ENCODE peak calls at places on chromosomes 2 and 18, in eight cellular contexts. I is GM13976, B is GM23338, T is HFFc6, C is B cell, A is A673, D is uterus, Q is ascending aorta. F is an unnamed sample.

GRCh38 chr18:46466236-46467160 is 190.5 kb downstream of the LOXHD1 start:
- DNase-seq in I (no peak), B (no peak), T (no peak), C (no peak), A (peak), D (no peak), Q (no peak), F (no peak)

GRCh38 chr2:714005-714741 is 37.0 kb upstream of the TMEM18 start:
- DNase-seq in I (peak), B (peak), T (peak), C (peak), A (peak), D (no peak), Q (no peak), F (peak)

GRCh38 chr2:102391530-102391929 is 31.4 kb upstream of the IL18RAP start:
- DNase-seq in I (no peak), B (no peak), T (no peak), C (no peak), A (no peak), D (no peak), Q (no peak), F (no peak)

GRCh38 chr2:86646329-86646728 is 22.7 kb upstream of the RNF103 start:
- DNase-seq in I (no peak), B (no peak), T (no peak), C (no peak), A (no peak), D (no peak), Q (no peak), F (no peak)

GRCh38 chr2:229456091-229456490 is 185.0 kb upstream of the PID1 start:
- DNase-seq in I (no peak), B (no peak), T (no peak), C (no peak), A (no peak), D (no peak), Q (no peak), F (no peak)

GRCh38 chr2:48218169-48218568 is 311.8 kb upstream of the STON1 start:
- DNase-seq in I (no peak), B (no peak), T (no peak), C (no peak), A (no peak), D (no peak), Q (no peak), F (no peak)

GRCh38 chr18:30971338-30971956 is 71.1 kb downstream of the DSC3 start:
- DNase-seq in I (peak), B (peak), T (peak), C (no peak), A (peak), D (no peak), Q (no peak), F (no peak)

GRCh38 chr18:23970161-23971153 is 44.1 kb upstream of the TTC39C start:
- DNase-seq in I (no peak), B (no peak), T (no peak), C (peak), A (no peak), D (no peak), Q (no peak), F (peak)

GRCh38 chr2:239324456-239324855 is 76.4 kb downstream of the HDAC4 start:
- DNase-seq in I (no peak), B (no peak), T (no peak), C (no peak), A (no peak), D (no peak), Q (peak), F (no peak)

GRCh38 chr2:28074127-28074526 is 183.6 kb downstream of the BABAM2 start:
- DNase-seq in I (no peak), B (no peak), T (no peak), C (no peak), A (no peak), D (no peak), Q (no peak), F (no peak)

GRCh38 chr2:207423886-207424285 is 105.9 kb upstream of the CREB1 start:
- DNase-seq in I (peak), B (no peak), T (peak), C (no peak), A (no peak), D (no peak), Q (no peak), F (peak)

GRCh38 chr2:6372317-6372903 is 493.3 kb downstream of the CMPK2 start:
- DNase-seq in I (no peak), B (no peak), T (peak), C (no peak), A (peak), D (no peak), Q (no peak), F (no peak)

GRCh38 chr18:12397793-12398192 is 9.9 kb upstream of the PRELID3A start:
- DNase-seq in I (peak), B (no peak), T (no peak), C (no peak), A (no peak), D (no peak), Q (no peak), F (no peak)

GRCh38 chr2:178915423-178915822 is 108.2 kb upstream of the TTN start:
- DNase-seq in I (no peak), B (no peak), T (no peak), C (no peak), A (no peak), D (no peak), Q (no peak), F (no peak)

GRCh38 chr2:149329068-149329467 is 1.3 kb upstream of the LYPD6 start:
- DNase-seq in I (no peak), B (peak), T (no peak), C (no peak), A (peak), D (no peak), Q (no peak), F (no peak)

GRCh38 chr2:216315817-216316603 is 56.3 kb downstream of the MARCHF4 start:
- DNase-seq in I (no peak), B (peak), T (peak), C (no peak), A (peak), D (no peak), Q (no peak), F (no peak)

GRCh38 chr18:23237524-23238151 is 102.4 kb downstream of the CABLES1 start:
- DNase-seq in I (peak), B (peak), T (no peak), C (peak), A (no peak), D (peak), Q (peak), F (peak)

GRCh38 chr2:106537047-106537446 is 49.9 kb downstream of the CD8B2 start:
- DNase-seq in I (no peak), B (no peak), T (no peak), C (peak), A (no peak), D (no peak), Q (no peak), F (no peak)

GRCh38 chr2:113180131-113180946 is 6.6 kb downstream of the PSD4 start:
- DNase-seq in I (no peak), B (no peak), T (no peak), C (no peak), A (no peak), D (no peak), Q (no peak), F (no peak)

GRCh38 chr2:177806025-177806424 is 266.6 kb downstream of the PDE11A start:
- DNase-seq in I (no peak), B (no peak), T (peak), C (no peak), A (no peak), D (no peak), Q (no peak), F (no peak)

GRCh38 chr2:216606551-216607527 is 26.4 kb upstream of the IGFBP2 start:
- DNase-seq in I (peak), B (peak), T (no peak), C (no peak), A (peak), D (no peak), Q (no peak), F (peak)

GRCh38 chr18:53687002-53687401 is 537.5 kb downstream of the MBD2 start:
- DNase-seq in I (no peak), B (peak), T (no peak), C (no peak), A (no peak), D (no peak), Q (no peak), F (no peak)

GRCh38 chr18:45837283-45838070 is 12.0 kb downstream of the SIGLEC15 start:
- DNase-seq in I (peak), B (peak), T (no peak), C (no peak), A (peak), D (no peak), Q (no peak), F (peak)

GRCh38 chr2:65710779-65711295 is 278.4 kb upstream of the SPRED2 start:
- DNase-seq in I (no peak), B (peak), T (peak), C (no peak), A (peak), D (no peak), Q (no peak), F (peak)
- TF ChIP-seq CTCF in I (no peak), B (peak), T (peak), C (no peak), A (peak), D (no peak), Q (no peak), F (no peak)

GRCh38 chr2:43227830-43228280 is 1.4 kb upstream of the ZFP36L2 start:
- DNase-seq in I (no peak), B (no peak), T (no peak), C (no peak), A (no peak), D (no peak), Q (no peak), F (peak)
- TF ChIP-seq CTCF in I (no peak), B (no peak), T (peak), C (peak), A (no peak), D (peak), Q (peak), F (peak)

GRCh38 chr2:16615687-16616615 is 49.7 kb downstream of the CYRIA start:
- DNase-seq in I (no peak), B (peak), T (no peak), C (no peak), A (no peak), D (peak), Q (no peak), F (no peak)

GRCh38 chr2:16612490-16612889 is 53.1 kb downstream of the CYRIA start:
- DNase-seq in I (no peak), B (no peak), T (no peak), C (no peak), A (no peak), D (no peak), Q (no peak), F (no peak)

GRCh38 chr2:16615246-16615645 is 50.4 kb downstream of the CYRIA start:
- DNase-seq in I (no peak), B (no peak), T (no peak), C (no peak), A (no peak), D (no peak), Q (no peak), F (no peak)

GRCh38 chr2:16614314-16614860 is 51.2 kb downstream of the CYRIA start:
- DNase-seq in I (no peak), B (no peak), T (no peak), C (no peak), A (peak), D (no peak), Q (no peak), F (no peak)

GRCh38 chr2:16613475-16613874 is 52.2 kb downstream of the CYRIA start:
- DNase-seq in I (peak), B (peak), T (no peak), C (peak), A (no peak), D (no peak), Q (no peak), F (peak)
- TF ChIP-seq CTCF in I (peak), B (peak), T (peak), C (peak), A (peak), D (peak), Q (peak), F (peak)

GRCh38 chr2:174776223-174776622 is 12.0 kb upstream of the CHRNA1 start:
- DNase-seq in I (no peak), B (peak), T (no peak), C (no peak), A (peak), D (no peak), Q (no peak), F (no peak)
- TF ChIP-seq CTCF in I (peak), B (peak), T (peak), C (peak), A (peak), D (no peak), Q (no peak), F (no peak)

GRCh38 chr18:78778651-78779050 is 201.0 kb upstream of the SALL3 start:
- DNase-seq in I (no peak), B (no peak), T (no peak), C (no peak), A (no peak), D (no peak), Q (peak), F (no peak)
- TF ChIP-seq CTCF in I (no peak), B (no peak), T (no peak), C (no peak), A (no peak), D (no peak), Q (no peak), F (no peak)

GRCh38 chr2:78262713-78263375 is 740.7 kb upstream of the LRRTM4 start:
- DNase-seq in I (no peak), B (no peak), T (no peak), C (no peak), A (no peak), D (no peak), Q (no peak), F (no peak)

GRCh38 chr2:78260861-78261260 is 738.7 kb upstream of the LRRTM4 start:
- DNase-seq in I (no peak), B (no peak), T (no peak), C (no peak), A (no peak), D (no peak), Q (no peak), F (no peak)

GRCh38 chr2:78264130-78264529 is 742.0 kb upstream of the LRRTM4 start:
- DNase-seq in I (no peak), B (no peak), T (no peak), C (no peak), A (no peak), D (no peak), Q (no peak), F (no peak)

GRCh38 chr2:78261454-78261853 is 739.3 kb upstream of the LRRTM4 start:
- DNase-seq in I (no peak), B (peak), T (no peak), C (no peak), A (no peak), D (no peak), Q (no peak), F (no peak)

DNA sequence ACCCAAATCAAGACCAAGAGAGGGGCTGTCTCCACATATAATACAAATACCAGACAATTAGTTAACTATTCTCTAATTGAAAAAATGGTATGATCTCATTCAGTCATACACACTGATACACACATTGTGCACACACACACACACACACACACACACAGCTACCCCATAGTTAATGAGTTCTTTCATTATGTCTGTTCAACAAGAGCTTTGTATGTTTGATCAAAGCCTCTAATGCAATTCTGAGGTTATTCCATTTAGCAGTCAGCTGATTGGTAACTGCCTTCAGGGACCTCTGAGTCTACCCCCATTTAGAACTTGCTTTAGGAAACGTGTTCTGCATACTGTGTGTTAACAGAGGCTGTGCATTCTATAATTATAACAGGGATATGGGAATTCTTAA is 741.4 kb upstream of the LRRTM4 start:
- DNase-seq in I (no peak), B (no peak), T (no peak), C (no peak), A (no peak), D (no peak), Q (no peak), F (no peak)
- TF ChIP-seq CTCF in I (no peak), B (no peak), T (no peak), C (no peak), A (no peak), D (no peak), Q (no peak), F (no peak)

F was measured in GM20000.